ENCODE peak calls at places on chromosomes 16 and 17, in ten cellular contexts. V is ovary; C is CD4-positive, CD25-positive, alpha-beta regulatory T cell; X is GM20000; A is natural killer cell treated with Interleukin-12 subunit alpha and Interleukin-12 subunit beta and Interleukin-15 and Interleukin-18, amount 100 ng/mL, for 72 hours; W is activated CD8-positive, alpha-beta T cell treated with anti-CD3 and anti-CD28 coated beads, Interleukin-2, amount 10 ng/mL, durations not matched to agents 7 days and 5 days; E is lower leg skin; H is PC-9; I is H54; O is RWPE1. D is an unnamed sample.

GRCh38 chr17:4858068-4858879 is 25.1 kb downstream of the MINK1 start:
- DNase-seq in I (no peak), C (no peak), X (no peak), H (no peak), O (no peak), A (no peak), E (no peak), W (no peak), V (no peak), D (no peak)

GRCh38 chr16:27670071-27670825 is 120.3 kb downstream of the KATNIP start:
- DNase-seq in W (no peak), O (no peak), H (no peak), E (no peak), C (no peak), V (no peak), X (no peak), I (no peak), A (no peak), D (no peak)

GRCh38 chr17:77425791-77426641 is 285.2 kb downstream of the SEC14L1 start:
- DNase-seq in A (peak; percentile 60), E (no peak), C (no peak), H (no peak), X (no peak), W (peak; percentile 61), V (peak; percentile 79), O (peak; percentile 81), I (peak; percentile 97), D (peak; percentile 46)

GRCh38 chr17:31568140-31568938 is 176.9 kb downstream of the RAB11FIP4 start:
- DNase-seq in C (no peak), H (no peak), I (no peak), E (no peak), W (no peak), V (peak; percentile 63), O (no peak), A (no peak), X (no peak), D (no peak)

GRCh38 chr16:21156767-21157467 is 1.6 kb upstream of the LDAF1 start:
- DNase-seq in V (peak; percentile 53), X (peak; percentile 76), W (no peak), I (peak; percentile 76), H (peak; percentile 42), O (peak; percentile 70), E (no peak), A (no peak), C (no peak), D (no peak)

GRCh38 chr17:75465039-75465438 is 8.6 kb downstream of the TMEM94 start:
- DNase-seq in A (no peak), W (no peak), O (no peak), V (no peak), C (no peak), H (no peak), I (no peak), X (no peak), E (no peak), D (no peak)

GRCh38 chr17:32772453-32773025 is 104.4 kb downstream of the MYO1D start:
- DNase-seq in O (no peak), X (no peak), C (no peak), H (no peak), I (no peak), W (no peak), V (no peak), A (no peak), E (no peak), D (no peak)

GRCh38 chr17:27797390-27798091 is 2.8 kb downstream of the NOS2 start:
- DNase-seq in V (no peak), H (peak; percentile 76), W (no peak), O (no peak), I (no peak), C (no peak), A (no peak), X (no peak), E (no peak), D (no peak)

GRCh38 chr17:6092182-6092922 is 22.2 kb downstream of the WSCD1 start:
- DNase-seq in O (no peak), X (no peak), V (no peak), E (peak; percentile 72), C (no peak), H (no peak), I (no peak), W (no peak), A (no peak), D (no peak)

GRCh38 chr16:2082171-2082982 is 34.6 kb downstream of the TSC2 start:
- DNase-seq in I (no peak), C (no peak), E (no peak), A (no peak), O (peak; percentile 64), W (no peak), X (no peak), H (no peak), V (peak; percentile 79), D (no peak)

GRCh38 chr16:5451641-5452040 is 354.0 kb upstream of the EEF2KMT start:
- DNase-seq in W (no peak), O (no peak), V (no peak), H (no peak), E (no peak), X (no peak), A (no peak), C (no peak), I (no peak), D (no peak)

GRCh38 chr17:46783031-46783593 is 35.4 kb downstream of the WNT3 start:
- DNase-seq in C (no peak), A (no peak), O (no peak), X (no peak), W (no peak), H (no peak), I (no peak), E (no peak), V (no peak), D (no peak)

GRCh38 chr16:86722970-86723369 is 144.6 kb downstream of the FOXL1 start:
- DNase-seq in I (no peak), A (no peak), X (no peak), V (no peak), W (no peak), H (no peak), O (no peak), E (no peak), C (no peak), D (no peak)

GRCh38 chr17:58330997-58331814 is 2.6 kb upstream of the TSPOAP1 start:
- DNase-seq in V (no peak), O (no peak), I (no peak), A (peak; percentile 80), C (peak; percentile 69), E (no peak), W (peak; percentile 87), X (no peak), H (no peak), D (peak; percentile 59)

GRCh38 chr17:21108651-21109050 is 18.1 kb upstream of the DHRS7B start:
- DNase-seq in E (no peak), I (no peak), H (no peak), A (no peak), V (no peak), W (no peak), O (no peak), C (no peak), X (no peak), D (no peak)

GRCh38 chr17:66178642-66179041 is 13.3 kb downstream of the CEP112 start:
- DNase-seq in O (no peak), A (no peak), V (no peak), H (no peak), E (no peak), X (no peak), W (no peak), I (no peak), C (no peak), D (no peak)

GRCh38 chr17:50209472-50210248 is 8.2 kb upstream of the COL1A1 start:
- DNase-seq in W (no peak), H (no peak), I (peak; percentile 49), C (no peak), O (no peak), X (no peak), V (peak; percentile 97), A (no peak), E (peak; percentile 97), D (no peak)

GRCh38 chr17:41520821-41521521 is 2.3 kb upstream of the KRT15 start:
- DNase-seq in V (no peak), H (peak; percentile 56), A (no peak), X (no peak), C (no peak), I (no peak), E (no peak), O (peak; percentile 44), W (no peak), D (no peak)

GRCh38 chr17:58324409-58325288 is 3.9 kb downstream of the TSPOAP1 start:
- DNase-seq in H (no peak), C (no peak), A (no peak), V (peak; percentile 47), E (no peak), X (no peak), I (no peak), O (no peak), W (peak; percentile 30), D (no peak)

GRCh38 chr16:71287903-71288302 is 1.3 kb downstream of the CMTR2 start:
- DNase-seq in I (no peak), X (no peak), C (no peak), H (peak; percentile 40), E (no peak), A (no peak), V (no peak), O (no peak), W (no peak), D (no peak)

GRCh38 chr17:27414686-27415085 is 41.6 kb upstream of the KSR1 start:
- DNase-seq in E (peak; percentile 8), V (no peak), H (no peak), W (no peak), I (no peak), A (no peak), C (no peak), O (no peak), X (no peak), D (no peak)

GRCh38 chr17:15963670-15964110 is 18.8 kb downstream of the ADORA2B start:
- DNase-seq in H (peak; percentile 79), X (no peak), E (no peak), O (peak; percentile 70), A (no peak), V (no peak), C (no peak), W (no peak), I (no peak), D (no peak)

GRCh38 chr17:69090365-69090764 is 29.6 kb upstream of the ABCA9 start:
- DNase-seq in H (no peak), E (no peak), X (no peak), A (no peak), I (no peak), W (no peak), O (no peak), C (no peak), V (no peak), D (no peak)

GRCh38 chr16:22225060-22225459 is 19.0 kb downstream of the EEF2K start:
- DNase-seq in I (no peak), X (no peak), O (no peak), C (no peak), V (no peak), W (no peak), A (no peak), E (no peak), H (no peak), D (no peak)

GRCh38 chr17:55549140-55549539 is 37.9 kb upstream of the SMIM36 start:
- DNase-seq in E (no peak), I (no peak), X (peak; percentile 30), A (no peak), O (no peak), H (no peak), C (no peak), V (no peak), W (no peak), D (no peak)

GRCh38 chr17:77558846-77559626 is 399.5 kb upstream of the TNRC6C start:
- DNase-seq in O (no peak), V (no peak), E (no peak), W (no peak), I (no peak), H (no peak), C (no peak), X (no peak), A (no peak), D (no peak)

GRCh38 chr16:58414938-58415451 is 22.7 kb downstream of the GINS3 start:
- DNase-seq in E (no peak), H (no peak), W (no peak), O (no peak), C (no peak), V (no peak), X (no peak), A (no peak), I (no peak), D (no peak)

GRCh38 chr16:27980076-27980775 is 83.3 kb downstream of the GSG1L start:
- DNase-seq in W (no peak), E (peak; percentile 65), O (no peak), C (no peak), I (no peak), V (no peak), H (no peak), A (no peak), X (no peak), D (no peak)

D was measured in central memory CD4-positive, alpha-beta T cell.